ENCODE peak calls at places on chromosomes 12 and 14, in nine cellular contexts. Y is pancreas; L is CD8-positive, alpha-beta T cell; U is Panc1; C is transverse colon; B is suprapubic skin; A is SK-N-SH; M is IMR-90; T is tibial artery. N is an unnamed sample.
A peak's percentile ranks its signal among the peaks of the same experiment; 100 is the strongest.

GRCh38 chr12:49345840-49346658 is 639 bp upstream of the DNAJC22 start:
- DNase-seq in Y (no peak), L (no peak), U (no peak), C (no peak), B (peak; percentile 64), A (peak; percentile 67), M (no peak), T (no peak), N (no peak)

GRCh38 chr14:89516173-89516572 is 99.1 kb upstream of the FOXN3 start:
- DNase-seq in Y (no peak), L (no peak), U (no peak), C (no peak), B (no peak), A (no peak), M (no peak), T (no peak), N (no peak)

GRCh38 chr14:105905456-105905855 is 379.1 kb downstream of the TMEM121 start:
- DNase-seq in Y (no peak), L (no peak), U (no peak), C (no peak), B (no peak), A (no peak), M (no peak), T (no peak), N (no peak)

GRCh38 chr12:89250648-89251047 is 101.7 kb downstream of the DUSP6 start:
- DNase-seq in Y (no peak), L (no peak), U (no peak), C (no peak), B (no peak), A (no peak), M (peak; percentile 25), T (no peak), N (no peak)

GRCh38 chr14:25041484-25041883 is 8.5 kb downstream of the STXBP6 start:
- DNase-seq in Y (no peak), L (no peak), U (no peak), C (no peak), B (no peak), A (no peak), M (no peak), T (no peak), N (no peak)

GRCh38 chr14:20492486-20492885 is 12.9 kb upstream of the RNASE10 start:
- DNase-seq in Y (no peak), L (no peak), U (no peak), C (no peak), B (no peak), A (no peak), M (peak; percentile 83), T (no peak), N (no peak)

GRCh38 chr12:55736780-55737580 is 5.9 kb upstream of the GDF11 start:
- DNase-seq in Y (peak; percentile 82), L (peak; percentile 56), U (peak; percentile 59), C (peak; percentile 89), B (peak; percentile 67), A (peak; percentile 65), M (peak; percentile 66), T (no peak), N (peak; percentile 79)

GRCh38 chr12:87509233-87509820 is 519.9 kb downstream of the C12orf50 start:
- DNase-seq in Y (no peak), L (no peak), U (no peak), C (no peak), B (no peak), A (peak; percentile 10), M (peak; percentile 81), T (no peak), N (no peak)

GRCh38 chr12:69150083-69150795 is 89.1 kb upstream of the CPSF6 start:
- DNase-seq in Y (no peak), L (no peak), U (no peak), C (no peak), B (no peak), A (no peak), M (no peak), T (no peak), N (no peak)

GRCh38 chr14:65286443-65286842 is 126.1 kb upstream of the FUT8 start:
- DNase-seq in Y (no peak), L (no peak), U (no peak), C (no peak), B (no peak), A (peak; percentile 57), M (no peak), T (no peak), N (no peak)

GRCh38 chr14:73726025-73726961 is 12.1 kb upstream of the PNMA1 start:
- DNase-seq in Y (no peak), L (no peak), U (no peak), C (no peak), B (no peak), A (no peak), M (no peak), T (no peak), N (no peak)
- H3K36me3 ChIP-seq in Y (peaks cover 64% of the 10 kb centered on the region), L (peaks cover 80% of the 10 kb centered on the region), U (peaks cover 17% of the 10 kb centered on the region), C (peaks cover 40% of the 10 kb centered on the region), B (peaks cover 87% of the 10 kb centered on the region), A (peaks cover 18% of the 10 kb centered on the region), M (peaks cover 65% of the 10 kb centered on the region), T (peaks cover 47% of the 10 kb centered on the region), N (peaks cover 5% of the 10 kb centered on the region)

GRCh38 chr12:122948605-122949004 is 17.7 kb downstream of the ABCB9 start:
- DNase-seq in Y (no peak), L (no peak), U (no peak), C (no peak), B (no peak), A (no peak), M (no peak), T (no peak), N (no peak)

GRCh38 chr12:122945047-122945592 is 21.1 kb downstream of the ABCB9 start:
- DNase-seq in Y (no peak), L (no peak), U (no peak), C (no peak), B (no peak), A (no peak), M (no peak), T (no peak), N (no peak)

GRCh38 chr12:122944588-122944987 is 21.7 kb downstream of the ABCB9 start:
- DNase-seq in Y (peak; percentile 47), L (no peak), U (no peak), C (peak; percentile 36), B (no peak), A (no peak), M (peak; percentile 56), T (no peak), N (no peak)

GRCh38 chr12:122947352-122947792 is 18.9 kb downstream of the ABCB9 start:
- DNase-seq in Y (no peak), L (no peak), U (no peak), C (peak; percentile 72), B (peak; percentile 87), A (no peak), M (no peak), T (peak; percentile 63), N (peak; percentile 39)

GRCh38 chr12:122946690-122947271 is 19.5 kb downstream of the ABCB9 start:
- DNase-seq in Y (peak; percentile 69), L (peak; percentile 47), U (peak; percentile 91), C (peak; percentile 88), B (peak; percentile 98), A (no peak), M (peak; percentile 100), T (peak; percentile 97), N (peak; percentile 83)
- TF ChIP-seq CTCF in Y (no peak), L (no peak), U (no peak), C (peak; percentile 47), B (peak; percentile 53), A (peak; percentile 56), M (peak; percentile 49), T (peak; percentile 29), N (no peak)

GRCh38 chr14:64118892-64119291 is 175.3 kb downstream of the ESR2 start:
- DNase-seq in Y (no peak), L (no peak), U (no peak), C (no peak), B (no peak), A (no peak), M (no peak), T (no peak), N (no peak)

GRCh38 chr14:64126548-64126947 is 167.6 kb downstream of the ESR2 start:
- DNase-seq in Y (no peak), L (no peak), U (no peak), C (no peak), B (no peak), A (no peak), M (no peak), T (no peak), N (no peak)

GRCh38 chr14:64117671-64118402 is 176.3 kb downstream of the ESR2 start:
- DNase-seq in Y (peak; percentile 60), L (no peak), U (no peak), C (no peak), B (no peak), A (no peak), M (peak; percentile 28), T (peak; percentile 50), N (no peak)

GRCh38 chr14:64119535-64119934 is 174.6 kb downstream of the ESR2 start:
- DNase-seq in Y (no peak), L (no peak), U (no peak), C (no peak), B (no peak), A (no peak), M (no peak), T (no peak), N (no peak)

GRCh38 chr14:64123241-64123956 is 170.8 kb downstream of the ESR2 start:
- DNase-seq in Y (no peak), L (no peak), U (no peak), C (no peak), B (no peak), A (no peak), M (no peak), T (no peak), N (no peak)
- H3K36me3 ChIP-seq in Y (peaks cover 66% of the 10 kb centered on the region), L (peaks cover 29% of the 10 kb centered on the region), U (no peaks in the 10 kb centered on the region), C (peaks cover 66% of the 10 kb centered on the region), B (peaks cover 86% of the 10 kb centered on the region), A (peaks cover 7% of the 10 kb centered on the region), M (peaks cover 4% of the 10 kb centered on the region), T (peaks cover 55% of the 10 kb centered on the region), N (peaks cover 45% of the 10 kb centered on the region)

GRCh38 chr14:55867726-55868125 is 250.5 kb upstream of the PELI2 start:
- DNase-seq in Y (no peak), L (no peak), U (no peak), C (no peak), B (no peak), A (no peak), M (peak; percentile 52), T (no peak), N (no peak)

GRCh38 chr14:55869397-55870049 is 248.7 kb upstream of the PELI2 start:
- DNase-seq in Y (no peak), L (no peak), U (no peak), C (no peak), B (no peak), A (no peak), M (no peak), T (no peak), N (no peak)

DNA sequence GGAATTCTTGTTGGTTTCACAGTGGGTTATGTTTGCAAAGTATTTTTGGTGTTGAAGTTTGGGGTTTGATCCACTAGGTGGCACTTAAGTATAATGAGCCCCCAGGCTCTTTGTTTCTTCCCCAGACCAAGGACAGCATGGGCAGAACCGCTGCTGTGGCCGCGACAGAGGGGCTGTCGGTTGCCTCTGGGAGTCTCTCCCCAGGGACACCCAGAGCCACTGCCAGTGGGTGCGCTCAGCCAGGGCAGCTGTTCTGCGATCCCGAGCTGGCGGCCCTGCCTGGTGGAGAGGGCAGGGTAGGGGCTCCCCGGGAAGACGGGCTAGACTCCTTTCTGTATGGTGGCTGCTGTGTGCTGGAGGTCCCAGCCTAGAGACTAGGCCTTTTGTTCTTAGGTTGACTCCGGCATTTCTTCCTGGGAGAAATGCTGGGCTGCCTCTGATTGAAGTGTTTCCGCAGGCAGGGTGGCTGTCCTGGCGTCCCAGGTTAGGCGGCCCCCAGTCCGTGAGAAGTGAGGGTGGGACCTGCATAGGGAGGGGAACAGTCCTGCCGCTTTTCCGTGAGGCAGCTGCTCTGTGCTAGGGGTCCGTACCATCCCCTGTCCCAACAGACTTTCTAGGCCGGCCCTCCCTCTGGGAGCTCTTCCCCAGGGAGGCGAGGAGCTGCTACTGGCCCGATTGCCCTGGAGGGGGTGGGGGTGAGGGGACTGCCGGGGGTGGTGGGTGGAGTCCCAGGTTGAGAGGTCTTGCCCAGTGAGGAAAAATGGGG is 253.1 kb upstream of the PELI2 start:
- DNase-seq in Y (no peak), L (no peak), U (no peak), C (no peak), B (no peak), A (peak; percentile 13), M (no peak), T (no peak), N (no peak)
- TF ChIP-seq CTCF in Y (no peak), L (no peak), U (peak; percentile 29), C (peak; percentile 18), B (no peak), A (peak; percentile 27), M (no peak), T (no peak), N (no peak)

N was measured in lung.